ENCODE peak calls at places on chromosomes 5 and 9, in five cellular contexts. K is retinal pigment epithelial cell, D is PC-3, J is BE2C, U is Calu3. V is an unnamed sample.

GRCh38 chr5:177491429-177491945 is 5.9 kb downstream of the PDLIM7 start:
- DNase-seq in K (no peak), D (peak), J (peak), U (peak), V (peak)

GRCh38 chr9:93305497-93306020 is 121.6 kb downstream of the WNK2 start:
- DNase-seq in K (no peak), D (no peak), J (no peak), U (no peak), V (no peak)

GRCh38 chr9:100411472-100412270 is 15.3 kb upstream of the MSANTD3 start:
- DNase-seq in K (peak), D (peak), J (peak), U (peak), V (peak)

GRCh38 chr5:172509405-172509781 is 55.1 kb upstream of the SH3PXD2B start:
- DNase-seq in K (no peak), D (no peak), J (no peak), U (no peak), V (no peak)

GRCh38 chr5:142063878-142064331 is 44.7 kb upstream of the NDFIP1 start:
- DNase-seq in K (peak), D (no peak), J (peak), U (peak), V (peak)

GRCh38 chr5:139415221-139415861 is 11.5 kb upstream of the SPATA24 start:
- DNase-seq in K (no peak), D (no peak), J (no peak), U (no peak), V (no peak)

GRCh38 chr5:55668356-55668755 is 43.8 kb downstream of the SLC38A9 start:
- DNase-seq in K (peak), D (peak), J (no peak), U (peak), V (no peak)

GRCh38 chr5:19866088-19866446 is 121.9 kb downstream of the CDH18 start:
- DNase-seq in K (no peak), D (no peak), J (no peak), U (no peak), V (no peak)

GRCh38 chr9:106846847-106847246 is 16.1 kb upstream of the ZNF462 start:
- DNase-seq in K (no peak), D (peak), J (no peak), U (no peak), V (no peak)

GRCh38 chr9:38662763-38663593 is 42.6 kb upstream of the ANKRD18A start:
- DNase-seq in K (no peak), D (peak), J (no peak), U (no peak), V (no peak)
- TF ChIP-seq CTCF in K (peak), D (peak), J (peak), U (no peak), V (peak)

GRCh38 chr9:126509718-126510117 is 104.0 kb upstream of the LMX1B start:
- DNase-seq in K (no peak), D (no peak), J (no peak), U (no peak), V (no peak)

GRCh38 chr9:126507318-126508109 is 106.2 kb upstream of the LMX1B start:
- DNase-seq in K (no peak), D (no peak), J (peak), U (no peak), V (no peak)

GRCh38 chr9:126508928-126509327 is 104.8 kb upstream of the LMX1B start:
- DNase-seq in K (no peak), D (no peak), J (no peak), U (no peak), V (no peak)

GRCh38 chr9:126506361-126507317 is 107.1 kb upstream of the LMX1B start:
- DNase-seq in K (no peak), D (no peak), J (peak), U (no peak), V (no peak)

DNA sequence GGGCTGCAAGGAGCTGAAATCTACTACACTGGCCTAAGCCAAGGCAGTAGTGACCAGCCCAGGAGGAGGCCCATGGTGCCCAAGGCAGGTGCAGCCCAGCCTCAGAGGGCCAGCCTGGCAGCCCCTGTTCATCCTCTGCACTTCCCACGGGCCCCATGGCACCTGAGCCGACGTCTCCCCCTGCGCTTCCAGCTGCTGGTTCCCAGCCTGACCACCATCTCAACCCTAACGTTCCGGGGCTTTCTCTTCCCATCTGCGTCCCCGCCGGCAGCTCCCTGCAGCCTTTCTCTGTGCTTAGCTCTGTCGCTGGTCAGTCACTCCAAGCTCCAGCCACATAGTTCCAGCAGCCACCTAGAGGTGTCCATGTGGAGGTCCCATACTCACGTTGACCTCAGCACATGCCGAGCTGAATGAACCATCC is 105.5 kb upstream of the LMX1B start:
- DNase-seq in K (no peak), D (no peak), J (peak), U (no peak), V (no peak)
- TF ChIP-seq CTCF in K (no peak), D (no peak), J (no peak), U (no peak), V (no peak)

DNA sequence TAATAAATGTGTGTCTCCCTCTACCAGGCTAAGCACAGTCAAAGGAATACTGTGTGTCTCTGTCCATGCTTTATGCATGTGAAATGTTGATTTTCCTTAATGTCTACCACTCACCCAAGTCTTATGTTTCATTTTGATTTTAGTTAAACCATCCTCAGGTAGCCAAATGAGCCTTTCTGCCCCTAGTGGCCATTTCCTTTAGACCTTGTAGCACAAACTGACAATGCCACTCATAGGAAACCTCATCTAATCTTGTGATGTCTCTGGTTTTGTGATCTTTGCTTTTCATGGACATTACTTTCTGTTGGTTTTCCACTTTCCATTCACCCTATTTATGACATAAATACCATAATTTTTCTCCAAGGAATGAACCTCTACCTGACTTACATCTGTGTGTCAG is 820.8 kb downstream of the MAT2B start:
- DNase-seq in K (no peak), D (no peak), J (no peak), U (peak), V (no peak)
- TF ChIP-seq CTCF in K (peak), D (peak), J (peak), U (peak), V (no peak)

GRCh38 chr9:95264954-95265615 is 52.4 kb downstream of the FANCC start:
- DNase-seq in K (no peak), D (peak), J (no peak), U (no peak), V (no peak)
- TF ChIP-seq CTCF in K (peak), D (peak), J (peak), U (no peak), V (no peak)

V was measured in nephron progenitor cell.